ENCODE peak calls at places on chromosomes 1 and 21, in seven cellular contexts. X is A172; J is NCI-H2029 treated with DMSO at 0.1 percent for 48 hours; R is HCT116; A is prostate gland; T is activated CD4-positive, alpha-beta T cell treated with anti-CD3 and anti-CD28 coated beads, Interleukin-2, amount 50 U/mL, for 24 hours; P is osteocyte. G is an unnamed sample.

GRCh38 chr1:228212415-228212965 is 4.6 kb downstream of the OBSCN start:
- DNase-seq in P (peak), A (no peak), J (no peak), R (no peak), T (no peak), X (no peak), G (no peak)

GRCh38 chr1:6601865-6602668 is 602 bp downstream of the KLHL21 start:
- DNase-seq in J (no peak), P (no peak), R (no peak), A (no peak), X (no peak), T (no peak), G (peak)

GRCh38 chr1:245247791-245248789 is 93.3 kb downstream of the KIF26B start:
- DNase-seq in T (no peak), X (no peak), J (no peak), P (peak), A (peak), R (no peak), G (no peak)

GRCh38 chr1:8203551-8203950 is 114.4 kb upstream of the SLC45A1 start:
- DNase-seq in T (no peak), P (no peak), R (no peak), J (no peak), X (no peak), A (no peak), G (no peak)

GRCh38 chr21:36754241-36754881 is 55.4 kb downstream of the SIM2 start:
- DNase-seq in X (no peak), T (no peak), R (no peak), J (no peak), P (no peak), A (no peak), G (no peak)

GRCh38 chr1:43441894-43442632 is 11.7 kb downstream of the HYI start:
- DNase-seq in X (no peak), P (no peak), A (no peak), J (no peak), T (no peak), R (no peak), G (no peak)

GRCh38 chr21:34722684-34723300 is 54.0 kb downstream of the CLIC6 start:
- DNase-seq in A (no peak), R (no peak), P (no peak), J (no peak), T (no peak), X (no peak), G (no peak)

GRCh38 chr1:204977327-204977726 is 65.7 kb upstream of the CNTN2 start:
- DNase-seq in A (no peak), X (no peak), R (no peak), J (no peak), P (no peak), T (no peak), G (no peak)

GRCh38 chr1:218571515-218571914 is 226.4 kb downstream of the TGFB2 start:
- DNase-seq in X (no peak), T (no peak), J (no peak), A (peak), P (no peak), R (no peak), G (no peak)

GRCh38 chr21:33899199-33899598 is 16.4 kb downstream of the ATP5PO start:
- DNase-seq in A (no peak), P (no peak), X (no peak), J (no peak), T (no peak), R (no peak), G (no peak)

GRCh38 chr1:12035306-12035705 is 16.0 kb downstream of the MIIP start:
- DNase-seq in X (no peak), J (no peak), R (no peak), T (no peak), A (no peak), P (no peak), G (no peak)

GRCh38 chr1:42700006-42700405 is 17.8 kb downstream of the YBX1 start:
- DNase-seq in A (no peak), T (no peak), P (no peak), X (no peak), R (no peak), J (no peak), G (no peak)

GRCh38 chr1:114152211-114153050 is 1.2 kb downstream of the SYT6 start:
- DNase-seq in R (no peak), T (no peak), A (peak), X (no peak), P (peak), J (no peak), G (peak)

GRCh38 chr1:112925015-112925414 is 31.0 kb downstream of the SLC16A1 start:
- DNase-seq in T (no peak), R (no peak), P (no peak), A (no peak), X (no peak), J (no peak), G (no peak)

GRCh38 chr1:9658186-9658585 is 6.7 kb downstream of the PIK3CD start:
- DNase-seq in X (no peak), T (no peak), A (no peak), P (no peak), R (no peak), J (no peak), G (no peak)

GRCh38 chr1:179229214-179230140 is at the start of gene ABL2:
- DNase-seq in X (no peak), A (peak), P (peak), J (no peak), R (peak), T (peak), G (peak)